ENCODE peak calls at places on chromosomes 12 and 14, in eight cellular contexts. One of them, this sample, is unnamed.

GRCh38 chr14:67515386-67516079 is 17.6 kb upstream of the PLEKHH1 start:
- DNase-seq in A549: no peak
- DNase-seq in testis: peak
- DNase-seq in body of pancreas: peak
- DNase-seq in Peyer's patch: no peak
- DNase-seq in tibial nerve: no peak
- DNase-seq in stomach: peak
- DNase-seq in IMR-90: no peak
- DNase-seq in this sample: no peak

GRCh38 chr14:75496755-75497154 is 25.5 kb upstream of the BATF start:
- DNase-seq in testis: no peak
- DNase-seq in stomach: no peak
- DNase-seq in A549: no peak
- DNase-seq in tibial nerve: no peak
- DNase-seq in Peyer's patch: no peak
- DNase-seq in IMR-90: no peak
- DNase-seq in body of pancreas: no peak
- DNase-seq in this sample: no peak

GRCh38 chr12:116750298-116750697 is 12.2 kb downstream of the RNFT2 start:
- DNase-seq in tibial nerve: no peak
- DNase-seq in testis: no peak
- DNase-seq in stomach: no peak
- DNase-seq in IMR-90: no peak
- DNase-seq in body of pancreas: no peak
- DNase-seq in A549: no peak
- DNase-seq in Peyer's patch: no peak
- DNase-seq in this sample: no peak

GRCh38 chr14:95831041-95831440 is 45.6 kb upstream of the TUNAR start:
- DNase-seq in stomach: no peak
- DNase-seq in body of pancreas: no peak
- DNase-seq in IMR-90: no peak
- DNase-seq in Peyer's patch: no peak
- DNase-seq in tibial nerve: no peak
- DNase-seq in A549: no peak
- DNase-seq in testis: no peak
- DNase-seq in this sample: no peak

GRCh38 chr12:43111608-43112007 is 440.4 kb downstream of the ADAMTS20 start:
- DNase-seq in Peyer's patch: no peak
- DNase-seq in body of pancreas: no peak
- DNase-seq in tibial nerve: no peak
- DNase-seq in A549: no peak
- DNase-seq in IMR-90: peak
- DNase-seq in testis: no peak
- DNase-seq in stomach: no peak
- DNase-seq in this sample: no peak

GRCh38 chr14:105204206-105204930 is 23.3 kb upstream of the NUDT14 start:
- DNase-seq in stomach: peak
- DNase-seq in IMR-90: no peak
- DNase-seq in tibial nerve: no peak
- DNase-seq in A549: peak
- DNase-seq in testis: peak
- DNase-seq in body of pancreas: peak
- DNase-seq in Peyer's patch: peak
- DNase-seq in this sample: no peak

GRCh38 chr14:61107148-61107641 is 126.2 kb downstream of the SLC38A6 start:
- DNase-seq in testis: peak
- DNase-seq in A549: no peak
- DNase-seq in tibial nerve: no peak
- DNase-seq in body of pancreas: peak
- DNase-seq in Peyer's patch: no peak
- DNase-seq in stomach: no peak
- DNase-seq in IMR-90: no peak
- DNase-seq in this sample: no peak

GRCh38 chr14:83163016-83163415 is 1629.4 kb upstream of the SEL1L start:
- DNase-seq in testis: no peak
- DNase-seq in A549: no peak
- DNase-seq in body of pancreas: no peak
- DNase-seq in Peyer's patch: no peak
- DNase-seq in stomach: no peak
- DNase-seq in tibial nerve: no peak
- DNase-seq in IMR-90: peak
- DNase-seq in this sample: no peak

GRCh38 chr14:61089126-61089750 is 108.2 kb downstream of the SLC38A6 start:
- DNase-seq in body of pancreas: no peak
- DNase-seq in tibial nerve: no peak
- DNase-seq in testis: no peak
- DNase-seq in A549: no peak
- DNase-seq in Peyer's patch: no peak
- DNase-seq in IMR-90: no peak
- DNase-seq in stomach: no peak
- DNase-seq in this sample: no peak

GRCh38 chr12:92261071-92261470 is 115.4 kb upstream of the BTG1 start:
- DNase-seq in IMR-90: no peak
- DNase-seq in body of pancreas: no peak
- DNase-seq in stomach: no peak
- DNase-seq in tibial nerve: no peak
- DNase-seq in Peyer's patch: no peak
- DNase-seq in A549: no peak
- DNase-seq in testis: no peak
- DNase-seq in this sample: no peak

GRCh38 chr12:125267114-125267513 is 201.9 kb downstream of the AACS start:
- DNase-seq in IMR-90: no peak
- DNase-seq in stomach: no peak
- DNase-seq in tibial nerve: no peak
- DNase-seq in testis: no peak
- DNase-seq in A549: no peak
- DNase-seq in body of pancreas: no peak
- DNase-seq in Peyer's patch: no peak
- DNase-seq in this sample: no peak

GRCh38 chr12:125259525-125259924 is 194.3 kb downstream of the AACS start:
- DNase-seq in stomach: no peak
- DNase-seq in testis: no peak
- DNase-seq in tibial nerve: no peak
- DNase-seq in IMR-90: no peak
- DNase-seq in Peyer's patch: no peak
- DNase-seq in body of pancreas: no peak
- DNase-seq in A549: no peak
- DNase-seq in this sample: no peak

GRCh38 chr12:125263385-125263784 is 198.2 kb downstream of the AACS start:
- DNase-seq in Peyer's patch: no peak
- DNase-seq in tibial nerve: no peak
- DNase-seq in body of pancreas: no peak
- DNase-seq in IMR-90: no peak
- DNase-seq in A549: no peak
- DNase-seq in testis: no peak
- DNase-seq in stomach: no peak
- DNase-seq in this sample: no peak

DNA sequence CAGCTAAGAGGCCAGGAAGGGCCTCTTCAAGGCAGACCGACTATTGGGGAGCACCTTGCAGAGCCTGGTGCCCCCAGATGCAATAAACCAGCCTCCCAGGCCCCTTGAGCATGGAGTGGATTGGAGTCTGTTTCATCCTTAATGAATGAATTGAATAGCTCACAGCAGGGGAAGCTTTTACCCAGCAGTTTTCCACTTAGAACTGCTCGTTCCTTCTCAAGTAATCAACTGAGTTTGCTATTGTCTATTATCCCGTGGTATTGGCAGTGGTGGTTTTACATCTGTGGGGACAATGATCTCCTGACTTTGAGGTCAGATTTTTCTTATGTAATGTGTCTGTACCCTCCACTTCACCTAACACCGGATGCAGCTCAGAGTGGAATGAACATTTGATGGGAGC is 197.6 kb downstream of the AACS start:
- DNase-seq in Peyer's patch: no peak
- DNase-seq in IMR-90: no peak
- DNase-seq in testis: no peak
- DNase-seq in body of pancreas: no peak
- DNase-seq in stomach: no peak
- DNase-seq in A549: no peak
- DNase-seq in tibial nerve: no peak
- DNase-seq in this sample: no peak
- H3K27ac ChIP-seq in Peyer's patch: no peak
- H3K27ac ChIP-seq in IMR-90: no peak
- H3K27ac ChIP-seq in testis: no peak
- H3K27ac ChIP-seq in body of pancreas: no peak
- H3K27ac ChIP-seq in stomach: no peak
- H3K27ac ChIP-seq in A549: no peak
- H3K27ac ChIP-seq in tibial nerve: no peak
- H3K27ac ChIP-seq in this sample: no peak

DNA sequence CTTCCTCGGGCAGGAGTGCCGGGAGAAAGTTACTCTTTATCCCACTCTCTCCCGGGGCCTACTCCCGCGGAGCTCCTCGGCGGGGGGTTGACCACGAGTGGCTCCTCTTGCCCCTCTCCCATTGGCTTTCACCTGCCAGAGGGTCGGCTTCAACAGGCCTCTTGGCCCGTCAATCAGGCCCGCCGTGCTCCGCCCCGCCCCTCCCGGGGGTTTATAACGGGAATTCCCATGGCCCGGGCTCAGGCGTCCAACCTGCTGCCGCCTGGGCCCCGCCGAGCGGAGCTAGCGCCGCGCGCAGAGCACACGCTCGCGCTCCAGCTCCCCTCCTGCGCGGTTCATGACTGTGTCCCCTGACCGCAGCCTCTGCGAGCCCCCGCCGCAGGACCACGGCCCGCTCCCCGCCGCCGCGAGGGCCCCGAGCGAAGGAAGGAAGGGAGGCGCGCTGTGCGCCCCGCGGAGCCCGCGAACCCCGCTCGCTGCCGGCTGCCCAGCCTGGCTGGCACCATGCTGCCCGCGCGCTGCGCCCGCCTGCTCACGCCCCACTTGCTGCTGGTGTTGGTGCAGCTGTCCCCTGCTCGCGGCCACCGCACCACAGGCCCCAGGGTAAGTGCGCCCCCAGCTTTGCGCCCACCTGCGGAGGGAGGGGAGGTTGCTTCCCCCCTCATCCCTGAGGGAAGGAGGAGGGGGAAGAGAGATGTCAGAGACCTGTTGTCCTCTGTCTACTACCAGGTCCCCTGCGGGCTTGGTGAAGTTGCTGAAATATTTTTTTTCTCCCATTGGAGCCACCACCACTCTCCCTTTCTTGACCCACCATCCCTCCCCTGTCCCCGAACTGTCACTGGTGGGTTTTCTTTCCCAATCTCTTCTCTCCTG is at the start of gene SMOC1:
- DNase-seq in Peyer's patch: no peak
- DNase-seq in stomach: peak
- DNase-seq in body of pancreas: peak
- DNase-seq in IMR-90: peak
- DNase-seq in testis: peak
- DNase-seq in A549: peak
- DNase-seq in tibial nerve: no peak
- DNase-seq in this sample: peak
- TF ChIP-seq POLR2A in Peyer's patch: no peak
- TF ChIP-seq POLR2A in stomach: no peak
- TF ChIP-seq POLR2A in body of pancreas: peak
- TF ChIP-seq POLR2A in IMR-90: peak
- TF ChIP-seq POLR2A in testis: peak
- TF ChIP-seq POLR2A in A549: peak
- TF ChIP-seq POLR2A in tibial nerve: no peak
- TF ChIP-seq POLR2A in this sample: no peak

GRCh38 chr12:31346211-31346610 is 20.3 kb upstream of the SINHCAF start:
- DNase-seq in Peyer's patch: no peak
- DNase-seq in stomach: no peak
- DNase-seq in IMR-90: no peak
- DNase-seq in tibial nerve: no peak
- DNase-seq in body of pancreas: no peak
- DNase-seq in A549: no peak
- DNase-seq in testis: no peak
- DNase-seq in this sample: no peak
- H3K4me3 ChIP-seq in Peyer's patch: no peak
- H3K4me3 ChIP-seq in stomach: no peak
- H3K4me3 ChIP-seq in IMR-90: no peak
- H3K4me3 ChIP-seq in tibial nerve: no peak
- H3K4me3 ChIP-seq in body of pancreas: no peak
- H3K4me3 ChIP-seq in A549: no peak
- H3K4me3 ChIP-seq in testis: no peak
- H3K4me3 ChIP-seq in this sample: peak

GRCh38 chr12:107165581-107165980 is 72.2 kb upstream of the CRY1 start:
- DNase-seq in tibial nerve: no peak
- DNase-seq in testis: no peak
- DNase-seq in IMR-90: no peak
- DNase-seq in stomach: no peak
- DNase-seq in body of pancreas: no peak
- DNase-seq in Peyer's patch: no peak
- DNase-seq in A549: no peak
- DNase-seq in this sample: no peak
- H3K27ac ChIP-seq in tibial nerve: no peak
- H3K27ac ChIP-seq in testis: no peak
- H3K27ac ChIP-seq in IMR-90: no peak
- H3K27ac ChIP-seq in stomach: no peak
- H3K27ac ChIP-seq in body of pancreas: no peak
- H3K27ac ChIP-seq in Peyer's patch: no peak
- H3K27ac ChIP-seq in A549: no peak
- H3K27ac ChIP-seq in this sample: no peak

GRCh38 chr12:104539063-104539462 is 82.3 kb downstream of the CHST11 start:
- DNase-seq in Peyer's patch: no peak
- DNase-seq in tibial nerve: no peak
- DNase-seq in body of pancreas: no peak
- DNase-seq in A549: no peak
- DNase-seq in IMR-90: no peak
- DNase-seq in testis: no peak
- DNase-seq in stomach: no peak
- DNase-seq in this sample: no peak
- TF ChIP-seq POLR2A in Peyer's patch: no peak
- TF ChIP-seq POLR2A in tibial nerve: no peak
- TF ChIP-seq POLR2A in body of pancreas: no peak
- TF ChIP-seq POLR2A in A549: no peak
- TF ChIP-seq POLR2A in IMR-90: no peak
- TF ChIP-seq POLR2A in testis: no peak
- TF ChIP-seq POLR2A in stomach: no peak
- TF ChIP-seq POLR2A in this sample: no peak

GRCh38 chr14:85528080-85528881 is 1.7 kb upstream of the FLRT2 start:
- DNase-seq in testis: peak
- DNase-seq in stomach: peak
- DNase-seq in tibial nerve: no peak
- DNase-seq in body of pancreas: peak
- DNase-seq in Peyer's patch: no peak
- DNase-seq in IMR-90: peak
- DNase-seq in A549: peak
- DNase-seq in this sample: peak
- H3K4me3 ChIP-seq in testis: peak
- H3K4me3 ChIP-seq in stomach: peak
- H3K4me3 ChIP-seq in tibial nerve: peak
- H3K4me3 ChIP-seq in body of pancreas: peak
- H3K4me3 ChIP-seq in Peyer's patch: no peak
- H3K4me3 ChIP-seq in IMR-90: peak
- H3K4me3 ChIP-seq in A549: peak
- H3K4me3 ChIP-seq in this sample: peak

GRCh38 chr12:12436831-12437345 is 80.0 kb downstream of the BORCS5 start:
- DNase-seq in tibial nerve: no peak
- DNase-seq in A549: no peak
- DNase-seq in Peyer's patch: no peak
- DNase-seq in testis: no peak
- DNase-seq in stomach: no peak
- DNase-seq in body of pancreas: no peak
- DNase-seq in IMR-90: no peak
- DNase-seq in this sample: no peak
- H3K27ac ChIP-seq in tibial nerve: no peak
- H3K27ac ChIP-seq in A549: peak
- H3K27ac ChIP-seq in Peyer's patch: no peak
- H3K27ac ChIP-seq in testis: no peak
- H3K27ac ChIP-seq in stomach: no peak
- H3K27ac ChIP-seq in body of pancreas: no peak
- H3K27ac ChIP-seq in IMR-90: no peak
- H3K27ac ChIP-seq in this sample: no peak